ENCODE peak calls at places on chromosomes 11 and 22, in six cellular contexts. L, Y, E, U, D and H are unnamed samples. For H3K4me1, the result is how much of the 10 kb centered on the place peaks cover.

GRCh38 chr22:48588151-48588880 is 1239.4 kb downstream of the BRD1 start:
- DNase-seq in E (no peak), U (no peak), Y (no peak), D (no peak), L (no peak), H (no peak)

GRCh38 chr11:62654297-62654696 is 1.2 kb upstream of the INTS5 start:
- DNase-seq in L (no peak), U (no peak), E (no peak), D (no peak), Y (no peak), H (no peak)

GRCh38 chr11:131671764-131672163 is 301.3 kb downstream of the NTM start:
- DNase-seq in D (no peak), E (no peak), Y (no peak), U (no peak), L (no peak), H (peak)

GRCh38 chr11:75667268-75667830 is 1.5 kb downstream of the MAP6 start:
- DNase-seq in Y (peak), L (peak), D (peak), U (no peak), E (peak), H (peak)

GRCh38 chr11:121589946-121590537 is 137.3 kb upstream of the SORL1-AS1 start:
- DNase-seq in E (no peak), U (no peak), L (no peak), Y (no peak), D (no peak), H (no peak)

GRCh38 chr11:128831781-128832497 is 35.2 kb downstream of the KCNJ1 start:
- DNase-seq in L (no peak), Y (no peak), D (no peak), U (no peak), E (no peak), H (no peak)

GRCh38 chr11:46755962-46756361 is 36.9 kb downstream of the F2 start:
- DNase-seq in Y (no peak), D (no peak), E (no peak), U (no peak), L (no peak), H (no peak)

GRCh38 chr11:43486141-43486540 is 127.4 kb downstream of the TTC17 start:
- DNase-seq in E (no peak), D (no peak), L (no peak), U (no peak), Y (no peak), H (no peak)

GRCh38 chr11:18715476-18715875 is 10.5 kb downstream of the IGSF22 start:
- DNase-seq in L (no peak), E (no peak), Y (no peak), D (no peak), U (no peak), H (no peak)

GRCh38 chr22:49863936-49864335 is 10.3 kb downstream of the ZBED4 start:
- DNase-seq in U (no peak), L (no peak), E (no peak), Y (no peak), D (no peak), H (no peak)
- H3K4me1 ChIP-seq in U (under half), L (under half), E (under half), Y (under half), D (under half), H (under half)

GRCh38 chr11:3890014-3890413 is 34.5 kb downstream of the STIM1 start:
- DNase-seq in U (no peak), E (no peak), D (no peak), L (no peak), Y (no peak), H (no peak)

GRCh38 chr11:3892156-3892555 is 36.7 kb downstream of the STIM1 start:
- DNase-seq in D (no peak), L (no peak), Y (no peak), U (no peak), E (no peak), H (no peak)

GRCh38 chr11:3893311-3893710 is 37.8 kb downstream of the STIM1 start:
- DNase-seq in D (no peak), E (no peak), U (no peak), Y (no peak), L (no peak), H (no peak)

GRCh38 chr11:3890806-3891205 is 35.3 kb downstream of the STIM1 start:
- DNase-seq in E (no peak), D (no peak), L (no peak), Y (no peak), U (no peak), H (no peak)

GRCh38 chr11:3891751-3892150 is 36.3 kb downstream of the STIM1 start:
- DNase-seq in D (no peak), L (no peak), U (no peak), Y (no peak), E (no peak), H (no peak)
- H3K4me1 ChIP-seq in D (half or more), L (under half), U (half or more), Y (under half), E (under half), H (under half)

GRCh38 chr11:130606181-130606580 is 157.7 kb downstream of the ADAMTS15 start:
- DNase-seq in L (no peak), Y (no peak), E (no peak), D (no peak), U (no peak), H (no peak)
- H3K4me1 ChIP-seq in L (under half), Y (under half), E (under half), D (under half), U (under half), H (under half)

DNA sequence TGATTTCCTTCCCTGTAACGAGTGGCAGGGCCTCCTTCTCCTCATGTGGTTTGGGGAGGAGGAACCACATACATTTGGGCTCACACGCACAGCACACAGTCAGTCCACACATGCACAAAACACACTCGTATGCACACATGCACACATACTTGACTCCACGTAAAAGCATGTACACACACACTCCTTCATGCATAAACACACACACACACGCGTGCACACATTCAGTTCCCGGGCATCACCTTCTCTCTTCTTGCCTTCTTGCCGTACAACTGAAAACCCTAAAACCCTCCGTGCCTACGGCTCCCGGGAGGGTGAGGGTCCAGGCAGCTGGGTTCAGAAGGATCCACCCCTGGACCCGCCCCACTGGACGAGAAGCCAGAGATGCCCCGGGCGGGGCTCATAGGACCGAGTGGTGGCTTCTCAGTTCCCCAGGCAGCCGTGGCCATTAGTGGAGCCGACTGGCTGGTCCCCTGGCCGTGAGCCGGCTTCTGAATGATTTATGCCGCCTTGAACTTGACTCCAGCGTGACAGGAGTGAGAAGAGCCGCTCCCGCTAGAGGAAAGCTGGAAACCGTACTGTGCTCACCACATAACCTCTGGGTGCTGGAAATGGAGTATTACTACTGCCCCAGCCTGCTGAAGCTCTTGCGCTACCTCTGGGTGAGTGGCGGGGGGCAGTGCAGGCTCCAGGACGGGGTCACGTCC is 117.4 kb downstream of the KIAA1671 start:
- DNase-seq in U (peak), E (peak), L (peak), D (no peak), Y (no peak), H (no peak)
- H3K4me1 ChIP-seq in U (half or more), E (under half), L (under half), D (under half), Y (under half), H (under half)

DNA sequence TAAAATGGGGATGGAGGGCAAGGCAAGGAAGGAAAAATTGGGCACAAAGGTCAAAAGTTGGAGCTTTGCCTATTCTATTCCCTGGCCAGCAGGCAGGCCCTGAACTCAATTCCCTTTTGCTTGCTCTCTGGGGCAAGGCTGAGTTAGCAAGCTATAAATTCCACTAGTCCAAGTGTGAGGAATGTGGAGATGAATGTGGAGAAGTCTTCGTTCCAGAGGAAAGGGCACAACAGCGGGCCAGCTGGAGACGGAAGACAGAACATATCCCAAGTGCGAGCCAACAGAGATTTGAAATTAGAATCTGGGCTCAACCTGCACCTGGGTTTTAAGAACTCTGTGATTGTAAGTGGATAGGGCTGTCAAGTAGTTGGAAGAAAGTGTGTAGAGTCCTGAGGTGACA is 29.5 kb upstream of the FZD4 start:
- DNase-seq in U (no peak), E (no peak), Y (no peak), D (no peak), L (no peak), H (no peak)
- H3K4me1 ChIP-seq in U (under half), E (under half), Y (under half), D (under half), L (under half), H (under half)

GRCh38 chr11:79196950-79197349 is 243.9 kb downstream of the TENM4 start:
- DNase-seq in E (no peak), U (no peak), Y (no peak), L (no peak), D (no peak), H (no peak)
- H3K4me1 ChIP-seq in E (under half), U (under half), Y (under half), L (under half), D (under half), H (under half)